ENCODE peak calls at places on chromosomes 7 and 10, in nine cellular contexts. One of them, this sample, is unnamed.

GRCh38 chr7:87448427-87448826 is 27.1 kb downstream of the ABCB4 start:
- DNase-seq in A549: no peak
- DNase-seq in prostate gland: no peak
- DNase-seq in K562: no peak
- DNase-seq in GM12892: no peak
- DNase-seq in spleen: no peak
- DNase-seq in esophagus muscularis mucosa: no peak
- DNase-seq in right lobe of liver: no peak
- DNase-seq in IMR-90: no peak
- DNase-seq in this sample: no peak

GRCh38 chr10:125264091-125264490 is 103.7 kb upstream of the CTBP2 start:
- DNase-seq in spleen: no peak
- DNase-seq in prostate gland: no peak
- DNase-seq in IMR-90: no peak
- DNase-seq in A549: no peak
- DNase-seq in GM12892: no peak
- DNase-seq in right lobe of liver: no peak
- DNase-seq in esophagus muscularis mucosa: no peak
- DNase-seq in K562: no peak
- DNase-seq in this sample: no peak

GRCh38 chr10:106573106-106573505 is 591.4 kb downstream of the SORCS1 start:
- DNase-seq in esophagus muscularis mucosa: no peak
- DNase-seq in K562: no peak
- DNase-seq in GM12892: no peak
- DNase-seq in prostate gland: no peak
- DNase-seq in A549: no peak
- DNase-seq in right lobe of liver: no peak
- DNase-seq in IMR-90: peak
- DNase-seq in spleen: no peak
- DNase-seq in this sample: no peak

GRCh38 chr10:102628451-102628911 is 15.8 kb upstream of the TRIM8 start:
- DNase-seq in right lobe of liver: peak
- DNase-seq in K562: no peak
- DNase-seq in GM12892: no peak
- DNase-seq in esophagus muscularis mucosa: no peak
- DNase-seq in IMR-90: no peak
- DNase-seq in prostate gland: no peak
- DNase-seq in A549: no peak
- DNase-seq in spleen: peak
- DNase-seq in this sample: no peak

GRCh38 chr7:42237891-42238531 is 1.0 kb upstream of the GLI3 start:
- DNase-seq in right lobe of liver: peak
- DNase-seq in spleen: no peak
- DNase-seq in A549: no peak
- DNase-seq in prostate gland: peak
- DNase-seq in esophagus muscularis mucosa: no peak
- DNase-seq in K562: peak
- DNase-seq in GM12892: no peak
- DNase-seq in IMR-90: peak
- DNase-seq in this sample: peak

GRCh38 chr10:10038358-10038757 is 979.3 kb upstream of the CELF2 start:
- DNase-seq in A549: no peak
- DNase-seq in right lobe of liver: no peak
- DNase-seq in IMR-90: peak
- DNase-seq in GM12892: no peak
- DNase-seq in K562: no peak
- DNase-seq in esophagus muscularis mucosa: no peak
- DNase-seq in spleen: no peak
- DNase-seq in prostate gland: no peak
- DNase-seq in this sample: no peak

GRCh38 chr10:15745748-15746147 is 26.0 kb upstream of the ITGA8 start:
- DNase-seq in prostate gland: no peak
- DNase-seq in K562: no peak
- DNase-seq in A549: no peak
- DNase-seq in spleen: no peak
- DNase-seq in right lobe of liver: no peak
- DNase-seq in esophagus muscularis mucosa: no peak
- DNase-seq in GM12892: no peak
- DNase-seq in IMR-90: peak
- DNase-seq in this sample: no peak

GRCh38 chr7:130351664-130352015 is 7.0 kb downstream of the CPA5 start:
- DNase-seq in GM12892: no peak
- DNase-seq in right lobe of liver: no peak
- DNase-seq in esophagus muscularis mucosa: no peak
- DNase-seq in K562: no peak
- DNase-seq in A549: no peak
- DNase-seq in prostate gland: no peak
- DNase-seq in IMR-90: no peak
- DNase-seq in spleen: peak
- DNase-seq in this sample: no peak

DNA sequence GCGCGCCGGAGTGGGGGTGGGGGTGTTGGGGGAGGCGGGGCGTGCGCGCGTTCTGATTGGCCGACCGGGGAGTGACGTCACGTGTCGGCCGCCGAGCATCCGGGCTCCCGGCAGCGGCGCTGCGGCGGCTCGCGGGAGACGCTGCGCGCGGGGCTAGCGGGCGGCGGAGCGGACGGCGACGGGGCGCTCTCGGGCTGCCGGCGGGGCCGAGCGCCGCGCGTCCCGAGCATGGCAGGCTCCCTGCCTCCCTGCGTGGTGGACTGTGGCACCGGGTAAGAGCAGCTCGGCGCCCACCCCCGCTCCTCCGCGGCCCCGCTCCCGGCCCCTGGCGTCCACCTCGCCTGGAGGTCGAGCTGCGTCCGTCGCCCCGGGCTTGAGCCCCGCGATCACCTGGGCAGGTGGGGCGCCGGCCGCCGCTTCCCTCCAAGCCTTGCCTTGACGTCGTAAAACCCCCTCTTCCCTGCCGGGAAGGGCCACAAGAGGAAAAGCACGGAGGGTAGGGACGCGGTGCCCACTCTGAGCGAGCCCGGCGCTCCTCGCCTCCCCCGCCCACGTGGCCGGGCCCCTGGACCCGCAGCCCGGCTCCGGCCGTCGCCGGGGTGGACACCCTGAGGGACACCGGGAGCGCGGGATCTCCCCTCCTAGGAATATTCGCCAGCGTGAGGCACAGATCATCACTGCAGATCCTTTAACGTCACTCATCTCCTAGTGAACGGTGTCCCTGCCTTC is at the start of gene ACTR3B:
- DNase-seq in prostate gland: peak
- DNase-seq in K562: peak
- DNase-seq in IMR-90: peak
- DNase-seq in right lobe of liver: peak
- DNase-seq in spleen: peak
- DNase-seq in A549: peak
- DNase-seq in esophagus muscularis mucosa: peak
- DNase-seq in GM12892: peak
- DNase-seq in this sample: peak
- TF ChIP-seq POLR2A in prostate gland: peak
- TF ChIP-seq POLR2A in K562: peak
- TF ChIP-seq POLR2A in IMR-90: peak
- TF ChIP-seq POLR2A in right lobe of liver: peak
- TF ChIP-seq POLR2A in spleen: peak
- TF ChIP-seq POLR2A in A549: peak
- TF ChIP-seq POLR2A in esophagus muscularis mucosa: peak
- TF ChIP-seq POLR2A in GM12892: peak
- TF ChIP-seq POLR2A in this sample: peak

GRCh38 chr7:150367187-150367510 is 1.5 kb upstream of the REPIN1 start:
- DNase-seq in A549: no peak
- DNase-seq in spleen: no peak
- DNase-seq in K562: no peak
- DNase-seq in IMR-90: no peak
- DNase-seq in esophagus muscularis mucosa: no peak
- DNase-seq in GM12892: no peak
- DNase-seq in prostate gland: no peak
- DNase-seq in right lobe of liver: no peak
- DNase-seq in this sample: no peak

GRCh38 chr7:150368884-150369739 is 490 bp downstream of the REPIN1 start:
- DNase-seq in A549: peak
- DNase-seq in prostate gland: peak
- DNase-seq in spleen: peak
- DNase-seq in GM12892: no peak
- DNase-seq in right lobe of liver: peak
- DNase-seq in esophagus muscularis mucosa: peak
- DNase-seq in IMR-90: peak
- DNase-seq in K562: peak
- DNase-seq in this sample: peak

GRCh38 chr7:150367677-150368097 is 935 bp upstream of the REPIN1 start:
- DNase-seq in right lobe of liver: no peak
- DNase-seq in A549: no peak
- DNase-seq in prostate gland: no peak
- DNase-seq in K562: no peak
- DNase-seq in esophagus muscularis mucosa: no peak
- DNase-seq in IMR-90: peak
- DNase-seq in spleen: no peak
- DNase-seq in GM12892: no peak
- DNase-seq in this sample: no peak

GRCh38 chr7:150369740-150370501 is 1.3 kb downstream of the REPIN1 start:
- DNase-seq in esophagus muscularis mucosa: no peak
- DNase-seq in right lobe of liver: no peak
- DNase-seq in spleen: peak
- DNase-seq in prostate gland: no peak
- DNase-seq in K562: peak
- DNase-seq in IMR-90: no peak
- DNase-seq in GM12892: no peak
- DNase-seq in A549: no peak
- DNase-seq in this sample: no peak

DNA sequence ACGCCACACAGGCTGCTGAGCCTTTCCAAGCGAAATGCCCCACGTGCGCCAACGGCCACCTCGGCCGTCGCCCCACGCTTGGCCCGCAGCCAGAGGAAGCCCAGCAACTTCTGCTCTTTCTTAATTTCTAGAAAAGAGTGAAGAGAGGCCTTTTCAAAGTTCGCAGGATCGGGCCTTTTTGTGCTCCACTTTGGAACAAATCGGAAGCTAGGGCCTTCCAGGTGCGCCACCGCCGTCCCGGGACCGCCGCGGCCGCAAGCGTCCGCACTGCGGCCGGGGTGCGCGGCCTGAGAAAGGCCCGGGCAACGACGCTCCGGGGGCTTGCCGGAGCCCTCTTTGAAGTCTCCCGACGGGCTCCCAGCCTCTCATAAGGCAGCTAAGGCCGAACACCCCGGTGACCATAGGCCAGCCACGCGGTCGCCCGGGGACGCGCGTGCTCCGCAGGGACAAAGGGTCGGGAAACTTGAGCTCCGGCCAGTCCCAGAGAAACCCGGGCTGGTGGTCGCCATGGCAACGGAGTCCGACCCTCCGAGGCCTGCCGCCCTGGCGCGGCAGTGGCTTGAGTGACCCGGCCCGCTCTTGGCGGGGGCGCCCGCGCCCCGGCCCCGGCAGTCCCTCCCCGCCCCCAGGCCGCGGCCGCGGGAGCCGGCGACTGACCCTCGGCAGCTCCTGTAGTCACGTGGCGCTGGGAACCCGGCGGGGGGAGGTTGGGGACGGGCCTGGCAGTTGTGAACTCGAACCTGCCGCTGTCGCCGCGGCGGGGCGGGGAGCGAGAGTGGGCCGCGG is at the start of gene REPIN1:
- DNase-seq in spleen: peak
- DNase-seq in GM12892: peak
- DNase-seq in K562: peak
- DNase-seq in IMR-90: peak
- DNase-seq in prostate gland: peak
- DNase-seq in A549: peak
- DNase-seq in esophagus muscularis mucosa: peak
- DNase-seq in right lobe of liver: peak
- DNase-seq in this sample: peak
- TF ChIP-seq POLR2A in spleen: peak
- TF ChIP-seq POLR2A in GM12892: peak
- TF ChIP-seq POLR2A in K562: peak
- TF ChIP-seq POLR2A in IMR-90: no peak
- TF ChIP-seq POLR2A in prostate gland: peak
- TF ChIP-seq POLR2A in A549: peak
- TF ChIP-seq POLR2A in esophagus muscularis mucosa: peak
- TF ChIP-seq POLR2A in right lobe of liver: peak
- TF ChIP-seq POLR2A in this sample: peak

DNA sequence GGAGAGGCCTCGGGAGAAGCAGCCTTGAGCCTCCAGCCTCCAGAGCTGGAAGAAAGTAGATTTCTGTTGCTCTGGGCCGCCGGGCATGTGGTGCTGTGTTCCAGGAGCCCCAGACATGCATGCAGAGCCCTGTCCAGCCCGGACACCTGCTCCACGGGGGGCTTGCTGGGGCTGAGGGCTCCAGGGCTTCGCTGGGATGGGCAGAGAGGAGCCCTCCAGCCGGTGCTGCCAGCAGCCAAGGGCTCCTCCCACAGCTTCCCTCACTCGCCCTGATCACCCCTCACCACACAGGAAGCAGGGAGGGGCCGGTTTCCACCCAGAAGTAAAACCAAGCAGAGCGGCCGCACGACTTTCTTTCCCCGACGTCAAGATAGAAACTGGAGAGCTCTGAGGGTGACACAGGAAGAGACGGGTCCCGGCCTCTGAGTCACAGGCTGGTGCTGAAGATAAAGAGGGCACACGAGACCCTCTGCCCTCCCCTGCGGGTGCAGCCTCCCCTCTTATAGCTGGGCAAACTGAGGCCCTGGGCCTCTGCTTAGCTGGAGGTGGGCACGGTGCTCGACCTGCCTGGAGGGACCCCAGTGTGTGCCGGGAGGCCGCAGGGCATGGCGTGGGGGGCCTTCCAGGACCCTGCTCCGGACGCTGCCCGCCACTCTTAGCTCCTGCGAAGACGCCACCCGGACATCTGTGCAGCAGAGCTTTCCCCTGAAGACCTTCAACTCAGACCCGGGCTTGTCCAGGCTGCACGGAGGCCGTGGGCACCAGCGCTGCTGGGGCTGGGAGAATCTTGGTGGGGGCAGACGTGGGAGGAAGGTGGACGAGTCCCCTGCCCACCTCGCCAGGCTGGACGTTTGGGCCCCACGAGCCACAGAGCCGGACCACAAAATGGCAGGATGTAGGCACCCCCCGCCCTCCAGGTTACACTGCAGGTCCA is 31.1 kb downstream of the ADAP1 start:
- DNase-seq in esophagus muscularis mucosa: peak
- DNase-seq in GM12892: peak
- DNase-seq in right lobe of liver: peak
- DNase-seq in spleen: peak
- DNase-seq in K562: peak
- DNase-seq in IMR-90: peak
- DNase-seq in prostate gland: no peak
- DNase-seq in A549: no peak
- DNase-seq in this sample: peak
- TF ChIP-seq POLR2A in esophagus muscularis mucosa: no peak
- TF ChIP-seq POLR2A in GM12892: peak
- TF ChIP-seq POLR2A in right lobe of liver: no peak
- TF ChIP-seq POLR2A in spleen: peak
- TF ChIP-seq POLR2A in K562: no peak
- TF ChIP-seq POLR2A in IMR-90: no peak
- TF ChIP-seq POLR2A in prostate gland: no peak
- TF ChIP-seq POLR2A in A549: no peak
- TF ChIP-seq POLR2A in this sample: peak

DNA sequence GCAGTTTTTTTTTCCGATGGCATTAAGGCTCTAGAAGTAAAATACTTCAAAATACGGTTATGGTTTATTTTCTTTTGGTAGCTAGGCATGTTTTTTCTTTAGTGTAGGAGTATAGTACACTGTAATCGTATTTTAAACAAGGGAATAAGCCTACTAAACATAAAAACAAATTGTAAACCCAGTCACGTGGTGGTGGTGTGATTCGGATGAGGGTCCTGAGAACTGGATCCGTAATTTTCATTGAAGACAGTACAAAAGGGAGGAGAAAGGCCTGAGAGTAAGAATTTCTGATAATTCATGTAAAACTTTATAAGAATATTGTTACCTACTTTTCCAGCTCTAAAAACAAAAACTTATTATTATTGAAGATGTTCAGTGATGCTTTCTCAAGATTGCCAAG is 724 bp upstream of the PBLD start:
- DNase-seq in A549: no peak
- DNase-seq in spleen: no peak
- DNase-seq in prostate gland: no peak
- DNase-seq in IMR-90: no peak
- DNase-seq in esophagus muscularis mucosa: no peak
- DNase-seq in K562: no peak
- DNase-seq in right lobe of liver: no peak
- DNase-seq in GM12892: no peak
- DNase-seq in this sample: no peak
- TF ChIP-seq POLR2A in A549: no peak
- TF ChIP-seq POLR2A in spleen: no peak
- TF ChIP-seq POLR2A in prostate gland: no peak
- TF ChIP-seq POLR2A in IMR-90: no peak
- TF ChIP-seq POLR2A in esophagus muscularis mucosa: no peak
- TF ChIP-seq POLR2A in K562: no peak
- TF ChIP-seq POLR2A in right lobe of liver: no peak
- TF ChIP-seq POLR2A in GM12892: no peak
- TF ChIP-seq POLR2A in this sample: no peak